ENCODE peak calls at places on chromosome 3, in four cellular contexts. S is fibroblast of lung; F is CD4-positive, alpha-beta memory T cell; D is Right ventricle myocardium superior. X is an unnamed sample.

GRCh38 chr3:16999871-17000270 is 115.1 kb downstream of the PLCL2 start:
- DNase-seq in S (no peak), F (no peak), D (no peak), X (no peak)

GRCh38 chr3:195129644-195130492 is 141.1 kb downstream of the XXYLT1 start:
- DNase-seq in S (peak; percentile 76), F (no peak), D (no peak), X (peak; percentile 98)

GRCh38 chr3:35383216-35383615 is 256.1 kb upstream of the ARPP21 start:
- DNase-seq in S (no peak), F (no peak), D (no peak), X (no peak)

GRCh38 chr3:46699846-46700523 is 1.2 kb upstream of the TMIE start:
- DNase-seq in S (no peak), F (no peak), D (peak; percentile 79), X (no peak)

GRCh38 chr3:50268703-50269451 is at the start of gene SEMA3B:
- DNase-seq in S (peak; percentile 29), F (no peak), D (peak; percentile 74), X (no peak)

GRCh38 chr3:31692714-31693113 is 160.0 kb downstream of the STT3B start:
- DNase-seq in S (no peak), F (no peak), D (no peak), X (peak; percentile 7)

GRCh38 chr3:190772831-190773230 is 89.7 kb downstream of the GMNC start:
- DNase-seq in S (no peak), F (no peak), D (no peak), X (no peak)

GRCh38 chr3:60932669-60933068 is 318.6 kb downstream of the FHIT start:
- DNase-seq in S (peak; percentile 50), F (no peak), D (no peak), X (peak; percentile 12)